ENCODE peak calls at places on chromosomes 1 and 21, in nine cellular contexts. One of them, this sample, is unnamed.

GRCh38 chr1:226677121-226678020 is 61.7 kb downstream of the ITPKB start:
- DNase-seq in activated effector memory CD4-positive, alpha-beta T cell treated with Interleukin-2 at 50 U/mL for 16 hours: peak
- DNase-seq in HEK293T: no peak
- DNase-seq in fibroblast of the aortic adventitia: peak
- DNase-seq in cardiac muscle cell: no peak
- DNase-seq in mucosa of gallbladder: peak
- DNase-seq in stimulated activated CD4-positive, alpha-beta T cell treated with anti-CD3 and anti-CD28 coated beads, Interleukin-1b, Interleukin-23, amount 100 ng/mL, for 24 hours: peak
- DNase-seq in spleen: peak
- DNase-seq in osteocyte: no peak
- DNase-seq in this sample: no peak

GRCh38 chr1:236058141-236058626 is 6.7 kb downstream of the NID1 start:
- DNase-seq in activated effector memory CD4-positive, alpha-beta T cell treated with Interleukin-2 at 50 U/mL for 16 hours: no peak
- DNase-seq in HEK293T: no peak
- DNase-seq in fibroblast of the aortic adventitia: peak
- DNase-seq in cardiac muscle cell: no peak
- DNase-seq in mucosa of gallbladder: no peak
- DNase-seq in stimulated activated CD4-positive, alpha-beta T cell treated with anti-CD3 and anti-CD28 coated beads, Interleukin-1b, Interleukin-23, amount 100 ng/mL, for 24 hours: no peak
- DNase-seq in spleen: no peak
- DNase-seq in osteocyte: no peak
- DNase-seq in this sample: peak

GRCh38 chr1:157678721-157679120 is 21.8 kb downstream of the FCRL3 start:
- DNase-seq in activated effector memory CD4-positive, alpha-beta T cell treated with Interleukin-2 at 50 U/mL for 16 hours: no peak
- DNase-seq in HEK293T: no peak
- DNase-seq in fibroblast of the aortic adventitia: no peak
- DNase-seq in cardiac muscle cell: no peak
- DNase-seq in mucosa of gallbladder: peak
- DNase-seq in stimulated activated CD4-positive, alpha-beta T cell treated with anti-CD3 and anti-CD28 coated beads, Interleukin-1b, Interleukin-23, amount 100 ng/mL, for 24 hours: no peak
- DNase-seq in spleen: no peak
- DNase-seq in osteocyte: no peak
- DNase-seq in this sample: no peak

GRCh38 chr1:154983776-154984466 is 777 bp downstream of the FLAD1 start:
- DNase-seq in activated effector memory CD4-positive, alpha-beta T cell treated with Interleukin-2 at 50 U/mL for 16 hours: no peak
- DNase-seq in HEK293T: no peak
- DNase-seq in fibroblast of the aortic adventitia: no peak
- DNase-seq in cardiac muscle cell: no peak
- DNase-seq in mucosa of gallbladder: no peak
- DNase-seq in stimulated activated CD4-positive, alpha-beta T cell treated with anti-CD3 and anti-CD28 coated beads, Interleukin-1b, Interleukin-23, amount 100 ng/mL, for 24 hours: no peak
- DNase-seq in spleen: peak
- DNase-seq in osteocyte: no peak
- DNase-seq in this sample: peak

GRCh38 chr1:112618114-112618720 is 724 bp downstream of the ST7L start:
- DNase-seq in activated effector memory CD4-positive, alpha-beta T cell treated with Interleukin-2 at 50 U/mL for 16 hours: no peak
- DNase-seq in HEK293T: no peak
- DNase-seq in fibroblast of the aortic adventitia: peak
- DNase-seq in cardiac muscle cell: no peak
- DNase-seq in mucosa of gallbladder: no peak
- DNase-seq in stimulated activated CD4-positive, alpha-beta T cell treated with anti-CD3 and anti-CD28 coated beads, Interleukin-1b, Interleukin-23, amount 100 ng/mL, for 24 hours: no peak
- DNase-seq in spleen: no peak
- DNase-seq in osteocyte: no peak
- DNase-seq in this sample: no peak

GRCh38 chr1:246724001-246724724 is at the start of gene SCCPDH:
- DNase-seq in activated effector memory CD4-positive, alpha-beta T cell treated with Interleukin-2 at 50 U/mL for 16 hours: peak
- DNase-seq in HEK293T: peak
- DNase-seq in fibroblast of the aortic adventitia: peak
- DNase-seq in cardiac muscle cell: peak
- DNase-seq in mucosa of gallbladder: peak
- DNase-seq in stimulated activated CD4-positive, alpha-beta T cell treated with anti-CD3 and anti-CD28 coated beads, Interleukin-1b, Interleukin-23, amount 100 ng/mL, for 24 hours: peak
- DNase-seq in spleen: peak
- DNase-seq in osteocyte: peak
- DNase-seq in this sample: peak

GRCh38 chr1:93178418-93178817 is 1.8 kb downstream of the TMED5 start:
- DNase-seq in activated effector memory CD4-positive, alpha-beta T cell treated with Interleukin-2 at 50 U/mL for 16 hours: no peak
- DNase-seq in HEK293T: peak
- DNase-seq in fibroblast of the aortic adventitia: peak
- DNase-seq in cardiac muscle cell: no peak
- DNase-seq in mucosa of gallbladder: no peak
- DNase-seq in stimulated activated CD4-positive, alpha-beta T cell treated with anti-CD3 and anti-CD28 coated beads, Interleukin-1b, Interleukin-23, amount 100 ng/mL, for 24 hours: no peak
- DNase-seq in spleen: no peak
- DNase-seq in osteocyte: no peak
- DNase-seq in this sample: peak

GRCh38 chr21:37455504-37455911 is 88.9 kb downstream of the DYRK1A start:
- DNase-seq in activated effector memory CD4-positive, alpha-beta T cell treated with Interleukin-2 at 50 U/mL for 16 hours: no peak
- DNase-seq in HEK293T: no peak
- DNase-seq in fibroblast of the aortic adventitia: peak
- DNase-seq in cardiac muscle cell: no peak
- DNase-seq in mucosa of gallbladder: no peak
- DNase-seq in stimulated activated CD4-positive, alpha-beta T cell treated with anti-CD3 and anti-CD28 coated beads, Interleukin-1b, Interleukin-23, amount 100 ng/mL, for 24 hours: no peak
- DNase-seq in spleen: no peak
- DNase-seq in osteocyte: no peak
- DNase-seq in this sample: no peak

GRCh38 chr1:89540406-89540970 is 15.9 kb downstream of the LRRC8B start:
- DNase-seq in activated effector memory CD4-positive, alpha-beta T cell treated with Interleukin-2 at 50 U/mL for 16 hours: no peak
- DNase-seq in HEK293T: no peak
- DNase-seq in fibroblast of the aortic adventitia: no peak
- DNase-seq in cardiac muscle cell: no peak
- DNase-seq in mucosa of gallbladder: no peak
- DNase-seq in stimulated activated CD4-positive, alpha-beta T cell treated with anti-CD3 and anti-CD28 coated beads, Interleukin-1b, Interleukin-23, amount 100 ng/mL, for 24 hours: no peak
- DNase-seq in spleen: no peak
- DNase-seq in osteocyte: no peak
- DNase-seq in this sample: no peak

GRCh38 chr1:229643996-229644748 is 18.1 kb downstream of the URB2 start:
- DNase-seq in activated effector memory CD4-positive, alpha-beta T cell treated with Interleukin-2 at 50 U/mL for 16 hours: no peak
- DNase-seq in HEK293T: no peak
- DNase-seq in fibroblast of the aortic adventitia: no peak
- DNase-seq in cardiac muscle cell: no peak
- DNase-seq in mucosa of gallbladder: no peak
- DNase-seq in stimulated activated CD4-positive, alpha-beta T cell treated with anti-CD3 and anti-CD28 coated beads, Interleukin-1b, Interleukin-23, amount 100 ng/mL, for 24 hours: no peak
- DNase-seq in spleen: peak
- DNase-seq in osteocyte: no peak
- DNase-seq in this sample: no peak

GRCh38 chr1:78255849-78256248 is 210.1 kb downstream of the GIPC2 start:
- DNase-seq in activated effector memory CD4-positive, alpha-beta T cell treated with Interleukin-2 at 50 U/mL for 16 hours: no peak
- DNase-seq in HEK293T: no peak
- DNase-seq in fibroblast of the aortic adventitia: peak
- DNase-seq in cardiac muscle cell: no peak
- DNase-seq in mucosa of gallbladder: no peak
- DNase-seq in stimulated activated CD4-positive, alpha-beta T cell treated with anti-CD3 and anti-CD28 coated beads, Interleukin-1b, Interleukin-23, amount 100 ng/mL, for 24 hours: no peak
- DNase-seq in spleen: no peak
- DNase-seq in osteocyte: no peak
- DNase-seq in this sample: no peak

GRCh38 chr1:162213281-162213909 is 143.9 kb downstream of the NOS1AP start:
- DNase-seq in activated effector memory CD4-positive, alpha-beta T cell treated with Interleukin-2 at 50 U/mL for 16 hours: no peak
- DNase-seq in HEK293T: no peak
- DNase-seq in fibroblast of the aortic adventitia: peak
- DNase-seq in cardiac muscle cell: peak
- DNase-seq in mucosa of gallbladder: peak
- DNase-seq in stimulated activated CD4-positive, alpha-beta T cell treated with anti-CD3 and anti-CD28 coated beads, Interleukin-1b, Interleukin-23, amount 100 ng/mL, for 24 hours: no peak
- DNase-seq in spleen: no peak
- DNase-seq in osteocyte: no peak
- DNase-seq in this sample: peak

GRCh38 chr1:214318356-214318755 is 37.4 kb downstream of the SMYD2 start:
- DNase-seq in activated effector memory CD4-positive, alpha-beta T cell treated with Interleukin-2 at 50 U/mL for 16 hours: no peak
- DNase-seq in HEK293T: no peak
- DNase-seq in fibroblast of the aortic adventitia: peak
- DNase-seq in cardiac muscle cell: no peak
- DNase-seq in mucosa of gallbladder: no peak
- DNase-seq in stimulated activated CD4-positive, alpha-beta T cell treated with anti-CD3 and anti-CD28 coated beads, Interleukin-1b, Interleukin-23, amount 100 ng/mL, for 24 hours: no peak
- DNase-seq in spleen: no peak
- DNase-seq in osteocyte: no peak
- DNase-seq in this sample: no peak

GRCh38 chr1:220680085-220680687 is 10.0 kb upstream of the C1orf115 start:
- DNase-seq in activated effector memory CD4-positive, alpha-beta T cell treated with Interleukin-2 at 50 U/mL for 16 hours: no peak
- DNase-seq in HEK293T: peak
- DNase-seq in fibroblast of the aortic adventitia: peak
- DNase-seq in cardiac muscle cell: peak
- DNase-seq in mucosa of gallbladder: no peak
- DNase-seq in stimulated activated CD4-positive, alpha-beta T cell treated with anti-CD3 and anti-CD28 coated beads, Interleukin-1b, Interleukin-23, amount 100 ng/mL, for 24 hours: no peak
- DNase-seq in spleen: no peak
- DNase-seq in osteocyte: no peak
- DNase-seq in this sample: peak

GRCh38 chr1:203408485-203409229 is 57.7 kb upstream of the FMOD start:
- DNase-seq in activated effector memory CD4-positive, alpha-beta T cell treated with Interleukin-2 at 50 U/mL for 16 hours: no peak
- DNase-seq in HEK293T: no peak
- DNase-seq in fibroblast of the aortic adventitia: peak
- DNase-seq in cardiac muscle cell: no peak
- DNase-seq in mucosa of gallbladder: peak
- DNase-seq in stimulated activated CD4-positive, alpha-beta T cell treated with anti-CD3 and anti-CD28 coated beads, Interleukin-1b, Interleukin-23, amount 100 ng/mL, for 24 hours: no peak
- DNase-seq in spleen: no peak
- DNase-seq in osteocyte: no peak
- DNase-seq in this sample: peak

GRCh38 chr1:41268154-41268770 is 26.2 kb upstream of the SCMH1 start:
- DNase-seq in activated effector memory CD4-positive, alpha-beta T cell treated with Interleukin-2 at 50 U/mL for 16 hours: peak
- DNase-seq in HEK293T: peak
- DNase-seq in fibroblast of the aortic adventitia: peak
- DNase-seq in cardiac muscle cell: peak
- DNase-seq in mucosa of gallbladder: peak
- DNase-seq in stimulated activated CD4-positive, alpha-beta T cell treated with anti-CD3 and anti-CD28 coated beads, Interleukin-1b, Interleukin-23, amount 100 ng/mL, for 24 hours: peak
- DNase-seq in spleen: peak
- DNase-seq in osteocyte: peak
- DNase-seq in this sample: peak

GRCh38 chr1:12573015-12573825 is 44.8 kb downstream of the DHRS3 start:
- DNase-seq in activated effector memory CD4-positive, alpha-beta T cell treated with Interleukin-2 at 50 U/mL for 16 hours: no peak
- DNase-seq in HEK293T: no peak
- DNase-seq in fibroblast of the aortic adventitia: no peak
- DNase-seq in cardiac muscle cell: no peak
- DNase-seq in mucosa of gallbladder: no peak
- DNase-seq in stimulated activated CD4-positive, alpha-beta T cell treated with anti-CD3 and anti-CD28 coated beads, Interleukin-1b, Interleukin-23, amount 100 ng/mL, for 24 hours: no peak
- DNase-seq in spleen: no peak
- DNase-seq in osteocyte: no peak
- DNase-seq in this sample: no peak

GRCh38 chr1:206513312-206514111 is 6.2 kb downstream of the RASSF5 start:
- DNase-seq in activated effector memory CD4-positive, alpha-beta T cell treated with Interleukin-2 at 50 U/mL for 16 hours: no peak
- DNase-seq in HEK293T: no peak
- DNase-seq in fibroblast of the aortic adventitia: peak
- DNase-seq in cardiac muscle cell: no peak
- DNase-seq in mucosa of gallbladder: peak
- DNase-seq in stimulated activated CD4-positive, alpha-beta T cell treated with anti-CD3 and anti-CD28 coated beads, Interleukin-1b, Interleukin-23, amount 100 ng/mL, for 24 hours: no peak
- DNase-seq in spleen: peak
- DNase-seq in osteocyte: no peak
- DNase-seq in this sample: no peak

GRCh38 chr1:183590225-183591191 is at the start of gene NCF2:
- DNase-seq in activated effector memory CD4-positive, alpha-beta T cell treated with Interleukin-2 at 50 U/mL for 16 hours: no peak
- DNase-seq in HEK293T: no peak
- DNase-seq in fibroblast of the aortic adventitia: peak
- DNase-seq in cardiac muscle cell: no peak
- DNase-seq in mucosa of gallbladder: peak
- DNase-seq in stimulated activated CD4-positive, alpha-beta T cell treated with anti-CD3 and anti-CD28 coated beads, Interleukin-1b, Interleukin-23, amount 100 ng/mL, for 24 hours: no peak
- DNase-seq in spleen: peak
- DNase-seq in osteocyte: no peak
- DNase-seq in this sample: no peak

GRCh38 chr1:89724369-89725015 is 91.6 kb downstream of the LRRC8C start:
- DNase-seq in activated effector memory CD4-positive, alpha-beta T cell treated with Interleukin-2 at 50 U/mL for 16 hours: no peak
- DNase-seq in HEK293T: no peak
- DNase-seq in fibroblast of the aortic adventitia: peak
- DNase-seq in cardiac muscle cell: no peak
- DNase-seq in mucosa of gallbladder: no peak
- DNase-seq in stimulated activated CD4-positive, alpha-beta T cell treated with anti-CD3 and anti-CD28 coated beads, Interleukin-1b, Interleukin-23, amount 100 ng/mL, for 24 hours: no peak
- DNase-seq in spleen: peak
- DNase-seq in osteocyte: no peak
- DNase-seq in this sample: no peak

GRCh38 chr1:41657679-41658078 is 173.2 kb upstream of the EDN2 start:
- DNase-seq in activated effector memory CD4-positive, alpha-beta T cell treated with Interleukin-2 at 50 U/mL for 16 hours: no peak
- DNase-seq in HEK293T: no peak
- DNase-seq in fibroblast of the aortic adventitia: no peak
- DNase-seq in cardiac muscle cell: no peak
- DNase-seq in mucosa of gallbladder: no peak
- DNase-seq in stimulated activated CD4-positive, alpha-beta T cell treated with anti-CD3 and anti-CD28 coated beads, Interleukin-1b, Interleukin-23, amount 100 ng/mL, for 24 hours: no peak
- DNase-seq in spleen: peak
- DNase-seq in osteocyte: no peak
- DNase-seq in this sample: no peak

This sample was measured in left kidney.